ENCODE peak calls at places on chromosomes 1 and 21, in nine cellular contexts. Q, B, H, U, X, N, G, I and L are unnamed samples.
A peak's percentile ranks its signal among the peaks of the same experiment; 100 is the strongest.

GRCh38 chr1:160080381-160081100 is 797 bp upstream of the KCNJ9 start:
- DNase-seq in U (no peak), G (no peak), B (no peak), Q (no peak), N (no peak), X (no peak), H (no peak), I (no peak), L (no peak)

GRCh38 chr21:22764222-22764621 is 1766.0 kb downstream of the NCAM2 start:
- DNase-seq in N (no peak), B (no peak), X (no peak), G (no peak), I (no peak), H (no peak), Q (no peak), U (no peak), L (no peak)

GRCh38 chr1:56709269-56709880 is 64.3 kb downstream of the PRKAA2 start:
- DNase-seq in U (peak; percentile 65), X (no peak), I (no peak), Q (no peak), H (no peak), N (no peak), G (peak; percentile 61), B (peak; percentile 73), L (no peak)

GRCh38 chr1:228152097-228152917 is 2.6 kb downstream of the GJC2 start:
- DNase-seq in B (no peak), G (no peak), I (no peak), U (no peak), H (no peak), X (no peak), Q (no peak), N (no peak), L (no peak)

GRCh38 chr1:109152196-109152595 is 38.3 kb downstream of the ELAPOR1 start:
- DNase-seq in H (no peak), G (no peak), N (peak; percentile 35), Q (no peak), B (no peak), I (peak; percentile 60), X (no peak), U (no peak), L (no peak)

GRCh38 chr21:31180256-31181088 is 142.2 kb upstream of the KRTAP19-8 start:
- DNase-seq in G (peak; percentile 53), H (no peak), N (no peak), X (no peak), Q (no peak), B (peak; percentile 40), I (no peak), U (peak; percentile 54), L (no peak)

GRCh38 chr1:17405898-17406759 is 33.3 kb downstream of the RCC2 start:
- DNase-seq in N (peak; percentile 43), H (peak; percentile 48), Q (peak; percentile 54), X (peak; percentile 52), B (peak; percentile 47), I (peak; percentile 63), U (peak; percentile 44), G (peak; percentile 82), L (no peak)

GRCh38 chr1:240031009-240031408 is 60.7 kb upstream of the FMN2 start:
- DNase-seq in U (peak; percentile 97), N (no peak), H (no peak), B (no peak), G (no peak), X (no peak), Q (no peak), I (no peak), L (no peak)

GRCh38 chr1:159008744-159009188 is 941 bp upstream of the IFI16 start:
- DNase-seq in U (peak; percentile 16), Q (no peak), H (peak; percentile 49), B (no peak), N (no peak), X (no peak), G (no peak), I (no peak), L (no peak)

GRCh38 chr1:94296018-94296417 is 58.6 kb upstream of the ARHGAP29 start:
- DNase-seq in U (peak; percentile 84), N (peak; percentile 39), I (no peak), H (no peak), X (no peak), Q (no peak), G (no peak), B (no peak), L (no peak)

GRCh38 chr1:200033511-200034261 is 6.2 kb downstream of the NR5A2 start:
- DNase-seq in Q (no peak), X (no peak), H (peak; percentile 75), G (no peak), U (no peak), I (peak; percentile 60), B (no peak), N (no peak), L (no peak)

GRCh38 chr1:236868625-236869467 is 73.8 kb downstream of the MTR start:
- DNase-seq in I (peak; percentile 52), B (no peak), N (no peak), H (peak; percentile 33), Q (no peak), U (peak; percentile 77), G (peak; percentile 80), X (no peak), L (no peak)

GRCh38 chr1:2193514-2194251 is 889 bp downstream of the FAAP20 start:
- DNase-seq in U (no peak), X (no peak), G (peak; percentile 55), N (no peak), H (no peak), Q (no peak), B (no peak), I (no peak), L (no peak)

GRCh38 chr1:175742790-175743459 is 470 bp downstream of the TNR start:
- DNase-seq in U (peak; percentile 16), B (no peak), I (no peak), Q (no peak), N (no peak), X (no peak), G (peak; percentile 32), H (no peak), L (no peak)

GRCh38 chr1:162336621-162337020 is 40.0 kb downstream of the SPATA46 start:
- DNase-seq in X (no peak), N (no peak), B (no peak), I (no peak), H (no peak), Q (no peak), G (no peak), U (no peak), L (no peak)

GRCh38 chr1:8937701-8938100 is 8.0 kb upstream of the CA6 start:
- DNase-seq in X (no peak), B (no peak), U (no peak), G (no peak), I (no peak), H (no peak), N (no peak), Q (no peak), L (no peak)

GRCh38 chr1:111619635-111620411 is at the start of gene RAP1A:
- DNase-seq in I (peak; percentile 96), H (peak; percentile 98), U (peak; percentile 88), X (peak; percentile 95), Q (peak; percentile 97), G (peak; percentile 96), N (peak; percentile 88), B (peak; percentile 96), L (peak; percentile 73)
- TF ChIP-seq POLR2A in I (peak; percentile 81), H (peak; percentile 89), U (peak; percentile 56), X (peak; percentile 56), Q (no peak), G (peak; percentile 73), N (peak; percentile 65), B (peak; percentile 57), L (peak; percentile 29)

DNA sequence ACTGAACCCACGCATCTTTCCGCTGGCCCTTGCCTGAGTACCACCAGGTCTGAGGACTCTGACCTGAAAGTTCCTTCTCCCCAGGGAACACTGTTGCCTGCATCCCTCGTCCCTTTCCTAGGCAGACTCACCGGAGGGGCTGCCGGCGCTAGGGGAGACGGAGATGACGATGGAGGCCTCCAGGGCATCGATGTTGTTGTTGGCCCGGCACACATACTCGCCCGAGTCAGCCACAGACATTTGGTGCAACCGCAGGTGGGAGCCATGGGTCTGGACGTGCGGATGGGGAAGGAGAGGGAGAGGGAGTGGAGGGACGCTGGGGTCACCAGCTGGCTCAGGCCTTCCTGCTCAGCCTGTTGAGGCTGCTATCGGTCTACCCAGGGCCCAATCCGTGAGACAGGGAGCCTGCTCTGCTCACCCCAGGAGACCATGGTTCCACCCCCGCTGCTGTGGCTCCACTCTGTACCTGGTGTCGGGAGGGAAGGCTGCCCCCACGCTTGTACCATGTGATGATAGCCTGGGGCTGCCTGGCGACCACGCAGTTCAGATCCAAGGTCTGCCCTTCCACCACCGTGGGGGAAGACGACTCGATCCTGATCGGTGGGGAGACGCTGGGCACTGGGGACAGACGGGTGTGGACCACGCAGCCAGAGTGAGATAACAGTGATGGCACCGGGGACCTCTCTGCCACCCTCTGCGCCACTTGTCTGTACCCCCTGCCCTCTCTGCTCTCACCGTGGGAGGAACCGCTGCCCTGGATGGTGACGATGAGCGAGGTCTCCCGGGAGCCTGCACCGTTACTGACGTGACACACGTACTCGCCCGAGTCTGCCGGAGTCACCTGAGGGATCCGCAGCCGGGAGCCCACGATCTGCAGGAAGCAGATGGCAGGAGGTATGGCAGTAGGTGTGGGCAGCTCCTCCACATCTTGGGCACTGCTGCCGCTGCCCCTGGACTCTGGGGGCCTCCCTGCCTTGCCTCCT is 35.4 kb downstream of the LDLRAD2 start:
- DNase-seq in U (no peak), Q (peak; percentile 16), X (no peak), G (no peak), N (no peak), B (no peak), I (no peak), H (no peak), L (no peak)
- H3K36me3 ChIP-seq in U (peaks cover 71% of the 10 kb centered on the region), Q (peaks cover 100% of the 10 kb centered on the region), X (no peaks in the 10 kb centered on the region), G (peaks cover 89% of the 10 kb centered on the region), N (no peaks in the 10 kb centered on the region), B (peaks cover 100% of the 10 kb centered on the region), I (peaks cover 20% of the 10 kb centered on the region), H (no peaks in the 10 kb centered on the region), L (peaks cover 26% of the 10 kb centered on the region)

DNA sequence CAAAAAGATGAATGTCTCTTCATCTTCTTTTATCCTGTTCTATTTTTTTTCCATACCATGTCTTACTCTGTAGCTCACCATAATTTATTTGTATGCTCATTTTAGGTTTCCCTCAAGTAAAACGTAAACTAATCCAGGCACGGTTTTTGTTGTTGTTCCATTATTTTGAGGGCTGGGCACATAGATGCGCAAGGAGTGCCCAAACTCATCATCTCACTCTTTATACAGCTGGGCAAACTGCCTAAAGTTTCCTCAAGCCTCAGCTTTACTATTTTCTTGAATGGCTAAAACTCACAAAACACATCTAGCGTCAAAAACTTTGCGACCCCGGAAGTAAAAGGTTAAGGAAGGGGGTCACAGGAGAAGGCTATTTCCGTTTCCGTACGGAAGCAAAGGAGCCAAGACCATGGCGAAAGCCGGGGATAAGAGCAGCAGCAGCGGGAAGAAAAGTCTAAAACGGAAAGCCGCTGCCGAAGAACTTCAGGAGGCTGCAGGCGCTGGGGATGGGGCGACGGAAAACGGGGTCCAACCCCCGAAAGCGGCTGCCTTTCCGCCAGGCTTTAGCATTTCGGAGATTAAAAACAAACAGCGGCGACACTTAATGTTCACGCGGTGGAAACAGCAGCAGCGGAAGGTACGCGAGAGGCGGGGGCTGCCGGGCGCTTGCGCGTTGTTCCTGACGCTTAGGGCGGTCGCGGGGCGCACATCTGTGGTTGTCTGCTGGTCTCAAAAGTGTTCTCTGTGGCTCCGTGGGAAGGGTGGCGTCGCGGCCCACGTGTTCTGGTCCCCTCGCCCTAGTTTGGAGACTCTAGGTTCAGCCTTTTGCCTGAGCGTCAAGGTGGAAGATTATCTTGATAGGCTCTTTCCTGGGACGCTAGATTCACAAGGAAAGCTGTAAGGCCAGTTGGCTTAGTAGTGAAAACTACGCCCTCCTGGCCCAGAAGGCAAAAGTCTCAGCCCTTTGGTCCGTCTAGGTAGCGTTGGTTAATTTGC is at the start of gene RPF1:
- DNase-seq in I (peak; percentile 67), U (peak; percentile 79), G (peak; percentile 89), X (peak; percentile 68), Q (peak; percentile 74), B (peak; percentile 49), N (peak; percentile 29), H (peak; percentile 75), L (peak; percentile 13)
- TF ChIP-seq POLR2A in I (peak; percentile 82), U (peak; percentile 78), G (peak; percentile 97), X (peak; percentile 53), Q (peak; percentile 40), B (peak; percentile 50), N (peak; percentile 70), H (peak; percentile 75), L (peak; percentile 76)

GRCh38 chr1:119918301-119918700 is 22.0 kb upstream of the ADAM30 start:
- DNase-seq in U (no peak), N (no peak), I (no peak), G (no peak), B (no peak), X (no peak), H (no peak), Q (no peak), L (no peak)
- H3K36me3 ChIP-seq in U (peaks cover 65% of the 10 kb centered on the region), N (peaks cover 8% of the 10 kb centered on the region), I (peaks cover 52% of the 10 kb centered on the region), G (no peaks in the 10 kb centered on the region), B (peaks cover 95% of the 10 kb centered on the region), X (no peaks in the 10 kb centered on the region), H (peaks cover 7% of the 10 kb centered on the region), Q (peaks cover 100% of the 10 kb centered on the region), L (peaks cover 30% of the 10 kb centered on the region)